ENCODE peak calls at places on chromosomes 16 and 17, in four cellular contexts. X is fibroblast of lung, G is hepatocyte, W is GM23248. M is an unnamed sample.

GRCh38 chr17:50028207-50029120 is 27.4 kb upstream of the ITGA3 start:
- DNase-seq in G (peak; percentile 45), X (peak; percentile 74), W (peak; percentile 70), M (peak; percentile 99)

GRCh38 chr16:22161999-22162657 is at the start of gene SDR42E2:
- DNase-seq in X (no peak), G (peak; percentile 61), W (no peak), M (no peak)

GRCh38 chr17:75767881-75768280 is 2.9 kb upstream of the GALK1 start:
- DNase-seq in W (no peak), X (no peak), G (no peak), M (no peak)

GRCh38 chr17:68326681-68327080 is 35.4 kb downstream of the ARSG start:
- DNase-seq in W (peak; percentile 38), G (no peak), X (no peak), M (no peak)

GRCh38 chr17:1244606-1245012 is 25.6 kb upstream of the BHLHA9 start:
- DNase-seq in X (peak; percentile 71), W (peak; percentile 29), G (no peak), M (no peak)

GRCh38 chr17:67546578-67547527 is 169.8 kb downstream of the PITPNC1 start:
- DNase-seq in G (peak; percentile 51), X (peak; percentile 55), W (peak; percentile 38), M (no peak)

GRCh38 chr16:86041807-86042206 is 142.8 kb downstream of the IRF8 start:
- DNase-seq in W (no peak), X (no peak), G (no peak), M (no peak)

GRCh38 chr16:56787185-56787584 is 57.3 kb downstream of the NUP93 start:
- DNase-seq in G (no peak), W (no peak), X (no peak), M (no peak)

GRCh38 chr17:61478026-61478789 is 26.0 kb downstream of the TBX4 start:
- DNase-seq in X (no peak), W (peak; percentile 33), G (no peak), M (no peak)

GRCh38 chr16:69105501-69106361 is at the start of gene HAS3:
- DNase-seq in G (peak; percentile 80), X (peak; percentile 65), W (peak; percentile 75), M (no peak)

GRCh38 chr17:4161560-4162221 is 18.7 kb downstream of the CYB5D2 start:
- DNase-seq in G (no peak), X (no peak), W (peak; percentile 25), M (no peak)

GRCh38 chr17:74413491-74413890 is 18.4 kb upstream of the GPRC5C start:
- DNase-seq in G (no peak), X (no peak), W (no peak), M (no peak)

GRCh38 chr16:19757026-19757425 is 39.0 kb downstream of the IQCK start:
- DNase-seq in X (peak; percentile 61), G (no peak), W (peak; percentile 23), M (no peak)

GRCh38 chr16:19755268-19755667 is 37.2 kb downstream of the IQCK start:
- DNase-seq in X (no peak), W (no peak), G (no peak), M (no peak)

GRCh38 chr16:19757762-19758595 is 39.9 kb downstream of the IQCK start:
- DNase-seq in G (no peak), X (peak; percentile 14), W (no peak), M (no peak)

GRCh38 chr16:19765860-19766553 is 47.9 kb downstream of the IQCK start:
- DNase-seq in W (no peak), X (no peak), G (no peak), M (no peak)

DNA sequence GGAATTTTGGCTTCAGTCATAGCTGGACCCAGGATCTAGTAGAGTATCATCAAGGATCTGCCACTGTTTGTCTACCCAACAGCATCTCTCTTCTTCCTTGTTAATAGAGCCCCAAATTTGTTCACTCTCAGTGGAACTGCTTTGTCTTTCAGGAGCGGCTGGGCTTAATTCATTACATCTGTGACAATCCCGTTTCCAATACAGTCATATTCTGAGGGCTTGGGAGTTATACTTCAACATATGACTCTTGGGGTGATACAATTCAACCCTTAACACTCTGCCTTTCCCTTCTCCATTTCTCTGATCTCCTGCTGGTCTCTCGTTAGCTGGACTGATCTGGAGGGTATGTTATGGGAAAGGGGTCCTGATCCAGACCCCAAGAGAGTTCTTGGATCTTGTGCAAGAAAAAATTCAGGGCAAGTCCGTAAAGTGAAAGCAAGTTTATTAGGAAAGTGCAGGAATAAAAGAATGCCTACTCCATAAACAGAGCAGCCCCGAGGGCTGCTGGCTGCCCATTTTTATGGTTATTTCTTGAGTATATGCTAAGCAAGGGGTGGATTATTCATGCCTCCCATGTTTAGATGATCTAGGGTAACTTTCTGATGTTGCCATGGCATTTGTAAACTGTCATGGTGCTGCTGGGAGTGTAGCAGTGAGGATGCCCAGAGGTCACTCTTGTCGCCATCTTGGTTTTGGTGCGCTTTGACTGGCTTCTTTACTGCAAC is 42.4 kb downstream of the IQCK start:
- DNase-seq in W (peak; percentile 10), G (no peak), X (no peak), M (no peak)
- H3K4me2 ChIP-seq in W (no peak overlapping the region), G (no peak overlapping the region), X (no peak overlapping the region), M (no peak overlapping the region)

DNA sequence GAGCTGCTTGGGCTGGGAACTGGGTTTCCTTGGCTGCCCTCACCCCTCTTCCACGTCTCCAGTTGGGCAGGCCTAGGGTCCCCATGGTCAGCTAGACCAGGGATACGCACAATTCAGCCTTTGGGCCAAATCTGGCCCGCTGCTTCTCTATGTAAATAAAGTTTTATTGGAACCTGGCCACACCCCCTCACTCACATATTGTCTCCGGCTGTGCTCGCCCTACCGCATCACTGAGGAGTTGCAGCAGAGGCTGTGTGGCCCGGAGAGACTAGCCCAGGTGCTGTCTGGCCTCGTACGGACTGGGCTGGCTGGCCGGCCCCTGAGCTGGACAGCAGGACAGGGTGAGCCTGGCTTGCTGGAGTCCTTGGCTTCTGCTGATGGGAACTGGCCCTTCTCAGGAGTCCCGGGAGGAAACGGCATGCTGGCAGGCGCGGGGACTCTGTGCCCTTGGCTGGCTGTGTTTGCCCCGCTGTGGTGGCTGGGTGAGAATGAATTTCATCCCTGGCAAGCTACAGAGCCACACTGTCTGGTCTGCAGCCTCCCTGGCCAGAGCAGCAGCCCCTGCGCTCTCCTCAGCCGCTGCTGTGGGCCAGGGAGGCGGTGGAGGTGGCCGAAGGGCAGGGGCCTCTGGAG is 82.0 kb downstream of the ENGASE start:
- DNase-seq in X (no peak), W (no peak), G (no peak), M (no peak)
- TF ChIP-seq EZH2 in X (no peak), W (no peak), G (no peak), M (no peak)

GRCh38 chr16:37511-37910 is 15.9 kb downstream of the POLR3K start:
- DNase-seq in X (no peak), W (no peak), G (no peak), M (no peak)
- H3K4me2 ChIP-seq in X (no peak overlapping the region), W (no peak overlapping the region), G (no peak overlapping the region), M (no peak overlapping the region)

GRCh38 chr16:84618428-84619102 is 687 bp upstream of the COTL1 start:
- DNase-seq in X (peak; percentile 99), G (peak; percentile 78), W (peak; percentile 97), M (peak; percentile 93)

GRCh38 chr16:84616515-84616914 is 1.4 kb downstream of the COTL1 start:
- DNase-seq in X (no peak), G (no peak), W (peak; percentile 56), M (no peak)

GRCh38 chr16:84617631-84618427 is at the start of gene COTL1:
- DNase-seq in G (peak; percentile 98), W (peak; percentile 99), X (peak; percentile 99), M (peak; percentile 93)

GRCh38 chr16:84619103-84619460 is 1.2 kb upstream of the COTL1 start:
- DNase-seq in G (no peak), W (no peak), X (no peak), M (no peak)

GRCh38 chr16:84617068-84617630 is 729 bp downstream of the COTL1 start:
- DNase-seq in G (peak; percentile 43), W (peak; percentile 51), X (no peak), M (no peak)
- TF ChIP-seq EZH2 in G (no peak), W (no peak), X (no peak), M (no peak)

DNA sequence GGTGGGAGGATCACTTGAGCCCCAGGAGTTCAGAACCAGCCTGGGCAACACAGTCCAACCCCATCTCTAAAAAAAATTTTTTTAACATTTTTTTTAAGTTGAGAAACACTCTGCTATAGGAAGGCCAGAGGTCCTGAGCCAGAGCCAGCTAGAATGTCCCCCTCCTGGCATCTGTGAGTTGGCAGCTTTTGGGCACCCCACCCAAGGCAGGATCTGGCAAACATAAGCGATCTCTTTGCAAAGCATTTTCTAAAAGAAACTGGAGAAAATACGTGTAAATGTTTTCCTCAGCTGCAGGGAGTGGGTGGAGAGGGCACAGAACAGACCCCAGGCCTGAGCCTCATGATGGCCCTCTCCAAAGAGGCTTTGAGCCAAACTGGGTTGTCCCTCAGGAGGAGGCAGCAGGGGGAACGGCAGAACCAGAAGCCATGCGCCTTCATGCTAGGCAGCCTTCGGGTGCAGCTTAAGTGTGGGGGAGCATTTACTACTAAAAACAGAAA is 11.7 kb downstream of the CAVIN1 start:
- DNase-seq in X (no peak), W (peak; percentile 53), G (no peak), M (no peak)
- H3K4me2 ChIP-seq in X (peak overlapping the region; percentile 33), W (peak overlapping the region; percentile 38), G (no peak overlapping the region), M (peak overlapping the region; percentile 49)

DNA sequence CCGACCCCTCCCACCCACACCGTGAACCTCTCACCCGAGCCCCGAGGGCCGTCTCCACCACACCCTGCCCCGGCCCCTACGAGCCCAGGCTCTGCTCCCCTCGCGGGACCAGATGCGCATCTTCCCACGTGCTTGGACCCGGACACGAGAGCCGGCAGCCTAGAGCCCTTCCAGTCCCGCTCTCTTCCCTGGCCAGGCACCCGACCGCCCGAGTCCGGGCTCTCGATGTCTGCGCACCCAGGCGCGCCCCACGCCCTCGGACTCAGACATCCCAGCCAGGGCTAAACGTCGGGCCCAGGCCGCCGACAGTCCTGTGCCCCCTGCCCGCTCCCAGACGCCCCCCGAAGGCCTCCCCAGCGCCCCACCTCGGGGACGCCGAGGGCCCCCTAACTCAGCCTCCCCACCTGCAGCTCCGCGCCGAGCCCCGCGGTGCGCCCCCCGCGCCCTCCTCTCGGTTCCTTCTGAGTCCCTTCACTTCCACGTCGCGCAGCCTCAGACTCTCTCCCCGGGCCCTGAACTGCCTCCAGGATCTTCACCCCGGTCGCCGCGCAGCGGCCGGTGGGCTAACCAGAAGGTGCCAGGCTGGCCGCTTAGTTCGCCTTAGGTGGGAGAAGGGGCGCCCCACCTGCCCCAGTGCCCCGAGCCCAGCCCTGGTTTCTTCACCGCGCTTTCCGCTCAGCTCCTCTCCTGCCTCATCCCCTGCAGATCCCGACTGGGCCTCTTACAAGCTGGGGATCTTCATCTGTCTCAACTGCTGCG is 669 bp downstream of the ADAP2 start:
- DNase-seq in W (peak; percentile 44), G (peak; percentile 20), X (no peak), M (no peak)
- TF ChIP-seq EZH2 in W (peak; percentile 91), G (no peak), X (no peak), M (peak; percentile 73)

GRCh38 chr17:32927724-32928526 is at the start of gene TMEM98:
- DNase-seq in G (peak; percentile 82), X (peak; percentile 42), W (peak; percentile 73), M (no peak)
- H3K4me2 ChIP-seq in G (peak within 1 kb of the TSS; percentile 90), X (peak within 1 kb of the TSS; percentile 95), W (peak within 1 kb of the TSS; percentile 96), M (peak within 1 kb of the TSS; percentile 84)

M was measured in keratinocyte.